ENCODE peak calls at places on chromosomes 3 and 15, in ten cellular contexts. One of them, this sample, is unnamed.

GRCh38 chr3:48130321-48130881 is 57.8 kb downstream of the CDC25A start:
- DNase-seq in posterior vena cava: peak; percentile 95
- DNase-seq in NCI-H2081: no peak
- DNase-seq in stimulated activated CD4-positive, alpha-beta T cell treated with anti-CD3 and anti-CD28 coated beads, Interleukin-15, amount 100 ng/mL, for 24 hours: no peak
- DNase-seq in cerebellum: no peak
- DNase-seq in ACHN: no peak
- DNase-seq in activated CD4-positive, alpha-beta T cell treated with anti-CD3 and anti-CD28 coated beads, Interleukin-2, amount 50 U/mL, for 1 hour: no peak
- DNase-seq in GM13976: peak; percentile 22
- DNase-seq in AG04450: peak; percentile 72
- DNase-seq in OCI-LY7: no peak
- DNase-seq in this sample: peak; percentile 37

GRCh38 chr3:16741103-16741758 is 136.0 kb upstream of the DAZL start:
- DNase-seq in posterior vena cava: no peak
- DNase-seq in NCI-H2081: no peak
- DNase-seq in stimulated activated CD4-positive, alpha-beta T cell treated with anti-CD3 and anti-CD28 coated beads, Interleukin-15, amount 100 ng/mL, for 24 hours: peak; percentile 48
- DNase-seq in cerebellum: no peak
- DNase-seq in ACHN: peak; percentile 27
- DNase-seq in activated CD4-positive, alpha-beta T cell treated with anti-CD3 and anti-CD28 coated beads, Interleukin-2, amount 50 U/mL, for 1 hour: no peak
- DNase-seq in GM13976: no peak
- DNase-seq in AG04450: peak; percentile 38
- DNase-seq in OCI-LY7: no peak
- DNase-seq in this sample: no peak

GRCh38 chr15:67792250-67792942 is 32.9 kb upstream of the SKOR1 start:
- DNase-seq in posterior vena cava: no peak
- DNase-seq in NCI-H2081: no peak
- DNase-seq in stimulated activated CD4-positive, alpha-beta T cell treated with anti-CD3 and anti-CD28 coated beads, Interleukin-15, amount 100 ng/mL, for 24 hours: no peak
- DNase-seq in cerebellum: no peak
- DNase-seq in ACHN: no peak
- DNase-seq in activated CD4-positive, alpha-beta T cell treated with anti-CD3 and anti-CD28 coated beads, Interleukin-2, amount 50 U/mL, for 1 hour: no peak
- DNase-seq in GM13976: no peak
- DNase-seq in AG04450: no peak
- DNase-seq in OCI-LY7: no peak
- DNase-seq in this sample: no peak

GRCh38 chr15:79972861-79973260 is 1.9 kb upstream of the BCL2A1 start:
- DNase-seq in posterior vena cava: no peak
- DNase-seq in NCI-H2081: no peak
- DNase-seq in stimulated activated CD4-positive, alpha-beta T cell treated with anti-CD3 and anti-CD28 coated beads, Interleukin-15, amount 100 ng/mL, for 24 hours: no peak
- DNase-seq in cerebellum: no peak
- DNase-seq in ACHN: no peak
- DNase-seq in activated CD4-positive, alpha-beta T cell treated with anti-CD3 and anti-CD28 coated beads, Interleukin-2, amount 50 U/mL, for 1 hour: no peak
- DNase-seq in GM13976: no peak
- DNase-seq in AG04450: no peak
- DNase-seq in OCI-LY7: no peak
- DNase-seq in this sample: no peak

GRCh38 chr15:81880833-81881232 is 165.0 kb downstream of the MEX3B start:
- DNase-seq in posterior vena cava: no peak
- DNase-seq in NCI-H2081: peak; percentile 39
- DNase-seq in stimulated activated CD4-positive, alpha-beta T cell treated with anti-CD3 and anti-CD28 coated beads, Interleukin-15, amount 100 ng/mL, for 24 hours: no peak
- DNase-seq in cerebellum: no peak
- DNase-seq in ACHN: no peak
- DNase-seq in activated CD4-positive, alpha-beta T cell treated with anti-CD3 and anti-CD28 coated beads, Interleukin-2, amount 50 U/mL, for 1 hour: no peak
- DNase-seq in GM13976: no peak
- DNase-seq in AG04450: no peak
- DNase-seq in OCI-LY7: no peak
- DNase-seq in this sample: no peak

GRCh38 chr3:56801151-56801596 is 575 bp downstream of the ARHGEF3 start:
- DNase-seq in posterior vena cava: no peak
- DNase-seq in NCI-H2081: no peak
- DNase-seq in stimulated activated CD4-positive, alpha-beta T cell treated with anti-CD3 and anti-CD28 coated beads, Interleukin-15, amount 100 ng/mL, for 24 hours: no peak
- DNase-seq in cerebellum: no peak
- DNase-seq in ACHN: no peak
- DNase-seq in activated CD4-positive, alpha-beta T cell treated with anti-CD3 and anti-CD28 coated beads, Interleukin-2, amount 50 U/mL, for 1 hour: peak; percentile 18
- DNase-seq in GM13976: peak; percentile 23
- DNase-seq in AG04450: no peak
- DNase-seq in OCI-LY7: peak; percentile 27
- DNase-seq in this sample: no peak

GRCh38 chr3:142318331-142318730 is 92.9 kb upstream of the GK5 start:
- DNase-seq in posterior vena cava: no peak
- DNase-seq in NCI-H2081: no peak
- DNase-seq in stimulated activated CD4-positive, alpha-beta T cell treated with anti-CD3 and anti-CD28 coated beads, Interleukin-15, amount 100 ng/mL, for 24 hours: no peak
- DNase-seq in cerebellum: no peak
- DNase-seq in ACHN: no peak
- DNase-seq in activated CD4-positive, alpha-beta T cell treated with anti-CD3 and anti-CD28 coated beads, Interleukin-2, amount 50 U/mL, for 1 hour: no peak
- DNase-seq in GM13976: no peak
- DNase-seq in AG04450: no peak
- DNase-seq in OCI-LY7: no peak
- DNase-seq in this sample: no peak

GRCh38 chr3:127787556-127787955 is 34.8 kb downstream of the MGLL start:
- DNase-seq in posterior vena cava: no peak
- DNase-seq in NCI-H2081: no peak
- DNase-seq in stimulated activated CD4-positive, alpha-beta T cell treated with anti-CD3 and anti-CD28 coated beads, Interleukin-15, amount 100 ng/mL, for 24 hours: no peak
- DNase-seq in cerebellum: no peak
- DNase-seq in ACHN: no peak
- DNase-seq in activated CD4-positive, alpha-beta T cell treated with anti-CD3 and anti-CD28 coated beads, Interleukin-2, amount 50 U/mL, for 1 hour: no peak
- DNase-seq in GM13976: no peak
- DNase-seq in AG04450: no peak
- DNase-seq in OCI-LY7: no peak
- DNase-seq in this sample: no peak

GRCh38 chr15:28952666-28953491 is 67.1 kb downstream of the APBA2 start:
- DNase-seq in posterior vena cava: no peak
- DNase-seq in NCI-H2081: no peak
- DNase-seq in stimulated activated CD4-positive, alpha-beta T cell treated with anti-CD3 and anti-CD28 coated beads, Interleukin-15, amount 100 ng/mL, for 24 hours: no peak
- DNase-seq in cerebellum: no peak
- DNase-seq in ACHN: no peak
- DNase-seq in activated CD4-positive, alpha-beta T cell treated with anti-CD3 and anti-CD28 coated beads, Interleukin-2, amount 50 U/mL, for 1 hour: no peak
- DNase-seq in GM13976: no peak
- DNase-seq in AG04450: no peak
- DNase-seq in OCI-LY7: no peak
- DNase-seq in this sample: no peak

GRCh38 chr15:32119286-32119685 is 89.0 kb downstream of the CHRNA7 start:
- DNase-seq in posterior vena cava: no peak
- DNase-seq in NCI-H2081: no peak
- DNase-seq in stimulated activated CD4-positive, alpha-beta T cell treated with anti-CD3 and anti-CD28 coated beads, Interleukin-15, amount 100 ng/mL, for 24 hours: no peak
- DNase-seq in cerebellum: no peak
- DNase-seq in ACHN: no peak
- DNase-seq in activated CD4-positive, alpha-beta T cell treated with anti-CD3 and anti-CD28 coated beads, Interleukin-2, amount 50 U/mL, for 1 hour: no peak
- DNase-seq in GM13976: no peak
- DNase-seq in AG04450: no peak
- DNase-seq in OCI-LY7: no peak
- DNase-seq in this sample: no peak

GRCh38 chr15:72515591-72516389 is 41.7 kb downstream of the ARIH1 start:
- DNase-seq in posterior vena cava: no peak
- DNase-seq in NCI-H2081: no peak
- DNase-seq in stimulated activated CD4-positive, alpha-beta T cell treated with anti-CD3 and anti-CD28 coated beads, Interleukin-15, amount 100 ng/mL, for 24 hours: no peak
- DNase-seq in cerebellum: no peak
- DNase-seq in ACHN: no peak
- DNase-seq in activated CD4-positive, alpha-beta T cell treated with anti-CD3 and anti-CD28 coated beads, Interleukin-2, amount 50 U/mL, for 1 hour: no peak
- DNase-seq in GM13976: no peak
- DNase-seq in AG04450: no peak
- DNase-seq in OCI-LY7: no peak
- DNase-seq in this sample: no peak

GRCh38 chr3:114685053-114685630 is 391.3 kb downstream of the TIGIT start:
- DNase-seq in posterior vena cava: no peak
- DNase-seq in NCI-H2081: no peak
- DNase-seq in stimulated activated CD4-positive, alpha-beta T cell treated with anti-CD3 and anti-CD28 coated beads, Interleukin-15, amount 100 ng/mL, for 24 hours: no peak
- DNase-seq in cerebellum: no peak
- DNase-seq in ACHN: no peak
- DNase-seq in activated CD4-positive, alpha-beta T cell treated with anti-CD3 and anti-CD28 coated beads, Interleukin-2, amount 50 U/mL, for 1 hour: no peak
- DNase-seq in GM13976: no peak
- DNase-seq in AG04450: no peak
- DNase-seq in OCI-LY7: no peak
- DNase-seq in this sample: no peak

GRCh38 chr15:97745481-97746071 is 214.9 kb upstream of the ARRDC4 start:
- DNase-seq in posterior vena cava: no peak
- DNase-seq in NCI-H2081: peak; percentile 36
- DNase-seq in stimulated activated CD4-positive, alpha-beta T cell treated with anti-CD3 and anti-CD28 coated beads, Interleukin-15, amount 100 ng/mL, for 24 hours: peak; percentile 45
- DNase-seq in cerebellum: no peak
- DNase-seq in ACHN: peak; percentile 25
- DNase-seq in activated CD4-positive, alpha-beta T cell treated with anti-CD3 and anti-CD28 coated beads, Interleukin-2, amount 50 U/mL, for 1 hour: no peak
- DNase-seq in GM13976: peak; percentile 36
- DNase-seq in AG04450: no peak
- DNase-seq in OCI-LY7: peak; percentile 18
- DNase-seq in this sample: no peak

GRCh38 chr15:88664151-88664778 is 25.4 kb downstream of the ISG20 start:
- DNase-seq in posterior vena cava: peak; percentile 37
- DNase-seq in NCI-H2081: peak; percentile 8
- DNase-seq in stimulated activated CD4-positive, alpha-beta T cell treated with anti-CD3 and anti-CD28 coated beads, Interleukin-15, amount 100 ng/mL, for 24 hours: peak; percentile 42
- DNase-seq in cerebellum: peak; percentile 37
- DNase-seq in ACHN: no peak
- DNase-seq in activated CD4-positive, alpha-beta T cell treated with anti-CD3 and anti-CD28 coated beads, Interleukin-2, amount 50 U/mL, for 1 hour: peak; percentile 44
- DNase-seq in GM13976: no peak
- DNase-seq in AG04450: no peak
- DNase-seq in OCI-LY7: peak; percentile 73
- DNase-seq in this sample: no peak

GRCh38 chr15:42137461-42138261 is 18.8 kb downstream of the PLA2G4F start:
- DNase-seq in posterior vena cava: peak; percentile 70
- DNase-seq in NCI-H2081: peak; percentile 54
- DNase-seq in stimulated activated CD4-positive, alpha-beta T cell treated with anti-CD3 and anti-CD28 coated beads, Interleukin-15, amount 100 ng/mL, for 24 hours: peak; percentile 24
- DNase-seq in cerebellum: peak; percentile 49
- DNase-seq in ACHN: peak; percentile 52
- DNase-seq in activated CD4-positive, alpha-beta T cell treated with anti-CD3 and anti-CD28 coated beads, Interleukin-2, amount 50 U/mL, for 1 hour: no peak
- DNase-seq in GM13976: peak; percentile 62
- DNase-seq in AG04450: no peak
- DNase-seq in OCI-LY7: peak; percentile 66
- DNase-seq in this sample: peak; percentile 12